ENCODE peak calls at places on chromosomes 1 and 21, in ten cellular contexts. B, Y, Q, H, U, X, K, A, C and Z are unnamed samples. For H3K9me3, the result is how much of the 10 kb centered on the place peaks cover.

GRCh38 chr1:59427155-59427554 is 130.3 kb downstream of the FGGY start:
- DNase-seq in B (no peak), Y (peak), Q (no peak), H (no peak), U (peak), X (no peak), K (no peak), A (no peak), C (no peak), Z (no peak)

GRCh38 chr1:30976143-30976542 is 67.6 kb upstream of the SDC3 start:
- DNase-seq in B (no peak), Y (no peak), Q (no peak), H (peak), U (no peak), X (no peak), K (no peak), A (no peak), C (no peak), Z (no peak)

GRCh38 chr1:2874207-2875165 is 73.0 kb upstream of the TTC34 start:
- DNase-seq in B (no peak), Y (no peak), Q (no peak), H (no peak), U (no peak), X (no peak), K (no peak), A (no peak), C (no peak), Z (no peak)

GRCh38 chr1:68745006-68745405 is 248.1 kb upstream of the DEPDC1 start:
- DNase-seq in B (no peak), Y (no peak), Q (no peak), H (peak), U (no peak), X (no peak), K (no peak), A (no peak), C (no peak), Z (no peak)

GRCh38 chr1:181541947-181542346 is 58.6 kb downstream of the CACNA1E start:
- DNase-seq in B (no peak), Y (peak), Q (no peak), H (peak), U (peak), X (no peak), K (no peak), A (no peak), C (no peak), Z (no peak)

GRCh38 chr1:234114648-234115307 is 210.3 kb downstream of the SLC35F3 start:
- DNase-seq in B (no peak), Y (peak), Q (no peak), H (peak), U (peak), X (no peak), K (no peak), A (peak), C (no peak), Z (peak)

GRCh38 chr1:19495816-19496528 is 10.6 kb upstream of the CAPZB start:
- DNase-seq in B (no peak), Y (no peak), Q (no peak), H (peak), U (no peak), X (no peak), K (no peak), A (peak), C (no peak), Z (no peak)

GRCh38 chr1:168506204-168506819 is 37.5 kb downstream of the XCL2 start:
- DNase-seq in B (no peak), Y (no peak), Q (no peak), H (peak), U (no peak), X (no peak), K (no peak), A (no peak), C (no peak), Z (no peak)

GRCh38 chr1:31593770-31594632 is 17.7 kb downstream of the TINAGL1 start:
- DNase-seq in B (peak), Y (peak), Q (peak), H (peak), U (peak), X (peak), K (peak), A (peak), C (peak), Z (peak)

GRCh38 chr1:109913360-109913879 is 2.8 kb downstream of the CSF1 start:
- DNase-seq in B (no peak), Y (no peak), Q (no peak), H (no peak), U (no peak), X (no peak), K (no peak), A (no peak), C (no peak), Z (no peak)

GRCh38 chr1:201648066-201648910 is 109.4 kb downstream of the NAV1 start:
- DNase-seq in B (peak), Y (peak), Q (peak), H (peak), U (peak), X (peak), K (peak), A (no peak), C (no peak), Z (peak)

GRCh38 chr1:184050631-184051030 is 899 bp upstream of the TSEN15 start:
- DNase-seq in B (no peak), Y (no peak), Q (no peak), H (peak), U (no peak), X (no peak), K (no peak), A (no peak), C (no peak), Z (no peak)

GRCh38 chr1:186139706-186140105 is 235.3 kb downstream of the TPR start:
- DNase-seq in B (no peak), Y (no peak), Q (no peak), H (peak), U (no peak), X (no peak), K (no peak), A (peak), C (no peak), Z (no peak)

GRCh38 chr1:212752934-212753497 is 38.6 kb downstream of the NSL1 start:
- DNase-seq in B (no peak), Y (no peak), Q (no peak), H (peak), U (no peak), X (no peak), K (no peak), A (no peak), C (no peak), Z (no peak)

GRCh38 chr1:9317591-9318331 is 25.1 kb downstream of the SPSB1 start:
- DNase-seq in B (no peak), Y (peak), Q (no peak), H (peak), U (no peak), X (peak), K (no peak), A (no peak), C (no peak), Z (no peak)

GRCh38 chr1:181386951-181387350 is 96.4 kb upstream of the CACNA1E start:
- DNase-seq in B (no peak), Y (no peak), Q (no peak), H (no peak), U (peak), X (no peak), K (no peak), A (no peak), C (no peak), Z (no peak)

GRCh38 chr1:100597069-100597741 is 59.3 kb downstream of the GPR88 start:
- DNase-seq in B (no peak), Y (no peak), Q (no peak), H (peak), U (no peak), X (no peak), K (no peak), A (peak), C (no peak), Z (no peak)

GRCh38 chr21:16358021-16358420 is 628.2 kb downstream of the USP25 start:
- DNase-seq in B (no peak), Y (no peak), Q (no peak), H (peak), U (no peak), X (no peak), K (no peak), A (no peak), C (no peak), Z (no peak)

GRCh38 chr1:201471772-201472171 is 2.8 kb upstream of the PHLDA3 start:
- DNase-seq in B (no peak), Y (no peak), Q (no peak), H (peak), U (no peak), X (no peak), K (no peak), A (no peak), C (no peak), Z (no peak)

GRCh38 chr1:212651521-212651920 is 43.0 kb downstream of the ATF3 start:
- DNase-seq in B (no peak), Y (no peak), Q (no peak), H (peak), U (no peak), X (no peak), K (no peak), A (no peak), C (no peak), Z (no peak)

GRCh38 chr1:115669002-115669673 is 27.4 kb downstream of the VANGL1 start:
- DNase-seq in B (no peak), Y (no peak), Q (no peak), H (peak), U (no peak), X (no peak), K (no peak), A (peak), C (no peak), Z (no peak)

GRCh38 chr1:55402117-55402516 is 187.0 kb upstream of the USP24 start:
- DNase-seq in B (no peak), Y (no peak), Q (no peak), H (peak), U (no peak), X (no peak), K (no peak), A (no peak), C (no peak), Z (no peak)

GRCh38 chr1:101112051-101112770 is 86.6 kb upstream of the DPH5 start:
- DNase-seq in B (peak), Y (no peak), Q (peak), H (no peak), U (no peak), X (peak), K (no peak), A (no peak), C (no peak), Z (peak)

GRCh38 chr1:40232444-40232843 is 15.3 kb upstream of the TMCO2 start:
- DNase-seq in B (no peak), Y (no peak), Q (no peak), H (no peak), U (no peak), X (no peak), K (no peak), A (no peak), C (no peak), Z (no peak)

GRCh38 chr1:114153051-114153620 is 533 bp downstream of the SYT6 start:
- DNase-seq in B (peak), Y (peak), Q (no peak), H (no peak), U (peak), X (no peak), K (no peak), A (no peak), C (no peak), Z (no peak)
- H3K4me3 ChIP-seq in B (peak), Y (peak), Q (peak), H (no peak), U (peak), X (peak), K (peak), A (no peak), C (peak), Z (no peak)

GRCh38 chr1:106121728-106122127 is 934.7 kb upstream of the PRMT6 start:
- DNase-seq in B (no peak), Y (no peak), Q (no peak), H (no peak), U (no peak), X (no peak), K (no peak), A (no peak), C (no peak), Z (no peak)

GRCh38 chr1:106120789-106121188 is 935.7 kb upstream of the PRMT6 start:
- DNase-seq in B (no peak), Y (no peak), Q (no peak), H (no peak), U (no peak), X (no peak), K (no peak), A (no peak), C (no peak), Z (no peak)
- H3K9me3 ChIP-seq in B (under half), Y (under half), Q (under half), H (under half), U (under half), X (half or more), K (under half), A (under half), C (under half), Z (under half)

DNA sequence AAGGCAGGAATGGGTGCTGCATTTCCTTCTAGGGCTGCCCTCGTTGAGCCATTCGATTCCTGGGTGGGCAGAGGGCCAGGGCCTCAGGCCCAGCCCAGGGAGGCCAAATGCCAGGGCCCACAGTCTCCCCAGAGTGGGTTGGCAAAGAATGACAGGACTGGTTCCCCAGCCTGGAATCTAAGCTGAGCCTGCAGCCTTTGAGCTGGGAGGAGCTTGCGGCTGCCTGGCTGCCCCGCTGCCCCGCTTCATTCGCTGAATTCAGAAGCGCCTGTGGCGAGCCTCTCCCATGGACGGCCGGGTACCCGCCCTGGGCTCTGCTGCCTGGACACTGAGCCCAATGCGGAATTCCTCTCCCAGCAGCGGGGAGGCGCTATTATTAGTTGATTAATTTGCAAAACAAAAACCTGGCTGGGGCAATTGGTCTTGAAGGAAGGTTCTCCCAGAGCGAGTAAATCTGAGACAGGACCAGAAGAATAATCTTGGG is 32.3 kb upstream of the TARDBP start:
- DNase-seq in B (peak), Y (peak), Q (peak), H (peak), U (peak), X (peak), K (peak), A (peak), C (peak), Z (peak)
- TF ChIP-seq CTCF in B (peak), Y (peak), Q (peak), H (peak), U (peak), X (peak), K (no peak), A (peak), C (peak), Z (no peak)

DNA sequence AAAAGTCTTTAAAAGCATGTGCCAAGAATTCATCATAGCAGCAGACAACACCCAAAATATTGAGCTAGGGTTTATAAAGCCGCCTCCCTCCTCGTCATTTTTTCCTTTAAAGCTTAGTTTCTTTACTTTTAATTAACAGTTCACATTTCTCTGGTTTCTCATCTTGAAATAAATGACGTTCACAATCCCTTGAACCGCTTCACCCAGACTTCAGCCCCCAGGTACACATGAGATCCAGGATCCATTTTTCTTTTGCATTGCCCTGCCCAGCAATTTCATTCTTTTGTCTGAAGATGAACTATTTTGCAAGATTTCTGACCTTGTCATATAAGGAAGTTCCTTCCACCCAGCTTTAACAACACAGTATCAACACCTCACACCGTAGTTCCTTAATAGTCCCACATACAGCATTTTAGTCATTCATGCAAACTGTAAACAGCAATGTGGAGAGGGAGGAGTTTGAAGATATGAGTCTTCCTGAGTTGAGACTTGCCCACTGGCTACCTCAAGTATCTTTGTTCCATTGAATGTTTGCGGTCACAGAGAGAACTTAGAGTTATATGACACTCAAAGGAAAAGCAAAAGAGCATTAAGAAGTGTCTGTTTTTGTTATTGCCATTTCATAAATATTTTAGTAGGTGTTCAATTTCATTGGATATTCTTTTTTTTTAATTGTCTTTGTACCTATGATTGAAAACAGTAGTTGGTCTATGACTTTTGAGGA is 35.3 kb upstream of the CACYBP start:
- DNase-seq in B (no peak), Y (peak), Q (no peak), H (no peak), U (no peak), X (no peak), K (no peak), A (no peak), C (no peak), Z (peak)
- H3K4me3 ChIP-seq in B (peak), Y (no peak), Q (no peak), H (no peak), U (no peak), X (peak), K (no peak), A (no peak), C (peak), Z (no peak)

DNA sequence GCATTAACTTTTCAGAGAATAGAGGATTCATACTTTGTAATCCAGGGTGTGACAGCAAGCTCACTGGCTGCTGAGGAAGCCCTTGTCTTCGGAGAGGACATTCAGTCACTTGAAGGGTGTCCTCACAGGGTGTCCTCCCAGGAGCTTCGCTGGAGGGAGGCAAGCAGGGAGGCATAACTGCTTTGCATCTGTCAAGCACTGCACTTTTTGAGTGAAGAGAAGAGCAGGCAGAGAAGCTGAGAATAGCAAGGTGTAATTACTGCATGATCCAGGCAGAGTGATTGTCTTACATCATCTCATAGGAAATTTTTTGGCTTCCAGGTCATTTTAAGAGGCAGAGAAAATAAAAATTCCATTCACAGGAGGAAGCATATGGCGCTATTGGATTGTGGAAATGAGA is 232.5 kb upstream of the ZP4 start:
- DNase-seq in B (no peak), Y (no peak), Q (no peak), H (no peak), U (no peak), X (no peak), K (no peak), A (no peak), C (no peak), Z (no peak)
- H3K9me3 ChIP-seq in B (under half), Y (under half), Q (under half), H (under half), U (under half), X (under half), K (under half), A (under half), C (under half), Z (under half)

GRCh38 chr1:205199090-205199930 is 12.2 kb downstream of the DSTYK start:
- DNase-seq in B (no peak), Y (no peak), Q (no peak), H (no peak), U (no peak), X (no peak), K (no peak), A (no peak), C (no peak), Z (no peak)
- TF ChIP-seq CTCF in B (no peak), Y (no peak), Q (no peak), H (no peak), U (no peak), X (no peak), K (no peak), A (no peak), C (no peak), Z (no peak)